ENCODE peak calls at places on chromosomes 3 and 15, in ten cellular contexts. P, M, G, B, Z, N, H, S, U and W are unnamed samples.

GRCh38 chr3:52211268-52211891 is 13.4 kb downstream of the ALAS1 start:
- DNase-seq in U (no peak), N (no peak), Z (no peak), M (no peak), B (no peak), S (no peak), H (no peak), P (no peak), G (no peak), W (no peak)

GRCh38 chr3:107632576-107632975 is 109.8 kb downstream of the BBX start:
- DNase-seq in S (no peak), B (no peak), G (no peak), U (no peak), P (no peak), N (no peak), Z (no peak), H (no peak), M (no peak), W (no peak)

GRCh38 chr15:80179025-80179759 is 26.4 kb downstream of the FAH start:
- DNase-seq in U (no peak), H (no peak), N (peak), S (peak), B (no peak), Z (no peak), P (peak), M (no peak), G (no peak), W (no peak)

GRCh38 chr3:133295199-133295901 is 104.5 kb upstream of the BFSP2 start:
- DNase-seq in M (no peak), P (peak), N (peak), S (no peak), H (no peak), G (no peak), B (peak), U (no peak), Z (no peak), W (no peak)

GRCh38 chr3:24454862-24455261 is 39.8 kb downstream of the THRB start:
- DNase-seq in S (no peak), H (peak), Z (no peak), M (no peak), P (no peak), N (no peak), U (no peak), G (no peak), B (no peak), W (no peak)

GRCh38 chr15:58307313-58307961 is 124.4 kb upstream of the LIPC start:
- DNase-seq in S (peak), B (no peak), M (no peak), N (peak), G (no peak), U (no peak), H (no peak), P (no peak), Z (no peak), W (no peak)

GRCh38 chr3:46089237-46090011 is 62.1 kb upstream of the XCR1 start:
- DNase-seq in G (no peak), N (peak), U (no peak), M (no peak), S (peak), B (peak), H (no peak), Z (peak), P (peak), W (no peak)

GRCh38 chr15:37252530-37252929 is 152.2 kb upstream of the MEIS2 start:
- DNase-seq in B (no peak), S (no peak), Z (no peak), N (no peak), G (no peak), H (no peak), U (no peak), P (no peak), M (no peak), W (no peak)

GRCh38 chr3:116569611-116570010 is 124.3 kb upstream of the LSAMP start:
- DNase-seq in G (no peak), H (no peak), M (no peak), B (no peak), N (no peak), U (no peak), Z (no peak), S (no peak), P (no peak), W (no peak)

GRCh38 chr3:67000006-67000405 is 1.9 kb downstream of the KBTBD8 start:
- DNase-seq in N (peak), M (no peak), B (peak), Z (no peak), P (no peak), H (no peak), S (no peak), U (no peak), G (no peak), W (no peak)

GRCh38 chr3:52388933-52389332 is 56.0 kb downstream of the SEMA3G start:
- DNase-seq in Z (no peak), N (no peak), M (no peak), P (no peak), G (no peak), B (no peak), S (no peak), H (no peak), U (no peak), W (no peak)

GRCh38 chr15:77187751-77188464 is 117.0 kb upstream of the TSPAN3 start:
- DNase-seq in Z (peak), M (no peak), N (peak), B (peak), P (no peak), H (peak), S (no peak), U (no peak), G (no peak), W (no peak)

GRCh38 chr3:191331443-191331842 is 1.1 kb upstream of the UTS2B start:
- DNase-seq in H (no peak), S (no peak), U (no peak), M (no peak), B (no peak), P (no peak), G (no peak), N (peak), Z (no peak), W (no peak)

GRCh38 chr3:184685055-184685454 is 26.8 kb downstream of the MAGEF1 start:
- DNase-seq in N (no peak), S (no peak), H (no peak), M (no peak), G (no peak), Z (no peak), U (no peak), B (no peak), P (no peak), W (no peak)

GRCh38 chr15:70582143-70582945 is 181.0 kb downstream of the UACA start:
- DNase-seq in P (no peak), N (no peak), M (no peak), B (no peak), G (no peak), U (no peak), S (no peak), H (no peak), Z (no peak), W (no peak)

GRCh38 chr3:137970914-137971831 is 38.8 kb upstream of the CLDN18 start:
- DNase-seq in N (peak), H (peak), Z (peak), G (peak), P (peak), S (no peak), U (peak), B (peak), M (peak), W (peak)

GRCh38 chr3:49346797-49347251 is 7.0 kb upstream of the USP4 start:
- DNase-seq in H (no peak), B (no peak), G (no peak), U (no peak), S (no peak), Z (no peak), M (no peak), P (no peak), N (peak), W (no peak)

GRCh38 chr15:69225355-69226027 is 65.1 kb downstream of the GLCE start:
- DNase-seq in Z (peak), M (no peak), N (peak), B (no peak), S (peak), P (no peak), G (no peak), U (no peak), H (peak), W (no peak)